ENCODE peak calls at places on chromosomes 12 and 14, in five cellular contexts. V, Z, E, W and Q are unnamed samples.
A peak's percentile ranks its signal among the peaks of the same experiment; 100 is the strongest.

GRCh38 chr14:71012888-71013287 is 105.6 kb downstream of the PCNX1 start:
- DNase-seq in V (no peak), Z (no peak), E (no peak), W (no peak), Q (no peak)

GRCh38 chr14:32226051-32226450 is 23.0 kb upstream of the RNU6-8 start:
- DNase-seq in V (no peak), Z (no peak), E (no peak), W (no peak), Q (no peak)

GRCh38 chr12:107349008-107349747 is 255.8 kb upstream of the CRY1 start:
- DNase-seq in V (no peak), Z (no peak), E (peak; percentile 91), W (no peak), Q (peak; percentile 97)

GRCh38 chr14:52075371-52075770 is 6.5 kb upstream of the NID2 start:
- DNase-seq in V (no peak), Z (no peak), E (no peak), W (no peak), Q (no peak)

GRCh38 chr14:35046751-35047536 is 872 bp downstream of the FAM177A1 start:
- DNase-seq in V (peak; percentile 45), Z (peak; percentile 71), E (no peak), W (no peak), Q (no peak)

GRCh38 chr12:49658276-49658675 is 34.9 kb downstream of the PRPF40B start:
- DNase-seq in V (no peak), Z (no peak), E (no peak), W (no peak), Q (no peak)

GRCh38 chr14:76293923-76294322 is 82.0 kb upstream of the ESRRB start:
- DNase-seq in V (no peak), Z (no peak), E (no peak), W (peak; percentile 28), Q (no peak)

GRCh38 chr12:105864316-105864715 is 274.4 kb downstream of the NUAK1 start:
- DNase-seq in V (no peak), Z (no peak), E (no peak), W (no peak), Q (no peak)

GRCh38 chr12:111436811-111437210 is 31.1 kb downstream of the SH2B3 start:
- DNase-seq in V (no peak), Z (no peak), E (no peak), W (no peak), Q (no peak)

GRCh38 chr14:99273025-99273723 is 1.2 kb upstream of the BCL11B start:
- DNase-seq in V (no peak), Z (no peak), E (no peak), W (peak; percentile 90), Q (no peak)

GRCh38 chr12:51834411-51834810 is 14.1 kb downstream of the FIGNL2 start:
- DNase-seq in V (no peak), Z (no peak), E (no peak), W (no peak), Q (no peak)

GRCh38 chr12:101925352-101925751 is 48.0 kb downstream of the DRAM1 start:
- DNase-seq in V (no peak), Z (no peak), E (peak; percentile 72), W (no peak), Q (peak; percentile 67)

GRCh38 chr14:76564471-76565119 is 188.7 kb downstream of the ESRRB start:
- DNase-seq in V (peak; percentile 1), Z (peak; percentile 6), E (no peak), W (no peak), Q (no peak)

GRCh38 chr12:124764870-124765570 is 98.6 kb downstream of the SCARB1 start:
- DNase-seq in V (no peak), Z (no peak), E (peak; percentile 94), W (no peak), Q (peak; percentile 89)

GRCh38 chr14:25237845-25238244 is 187.9 kb upstream of the STXBP6 start:
- DNase-seq in V (peak; percentile 8), Z (no peak), E (no peak), W (no peak), Q (no peak)

GRCh38 chr12:52356762-52357580 is 10.3 kb downstream of the KRT85 start:
- DNase-seq in V (no peak), Z (no peak), E (no peak), W (no peak), Q (no peak)

GRCh38 chr12:104756901-104757300 is 201.2 kb downstream of the SLC41A2 start:
- DNase-seq in V (no peak), Z (no peak), E (no peak), W (no peak), Q (no peak)

GRCh38 chr12:79373896-79374499 is 316.8 kb downstream of the PAWR start:
- DNase-seq in V (peak; percentile 25), Z (peak; percentile 50), E (no peak), W (no peak), Q (no peak)

GRCh38 chr12:131226345-131227265 is 272.9 kb downstream of the ADGRD1 start:
- DNase-seq in V (no peak), Z (no peak), E (no peak), W (no peak), Q (no peak)

GRCh38 chr14:39247256-39247655 is 13.5 kb downstream of the MIA2 start:
- DNase-seq in V (no peak), Z (no peak), E (peak; percentile 86), W (no peak), Q (peak; percentile 52)

GRCh38 chr14:103607039-103607668 is 21.9 kb upstream of the KLC1 start:
- DNase-seq in V (peak; percentile 65), Z (peak; percentile 88), E (peak; percentile 93), W (peak; percentile 76), Q (no peak)